ENCODE peak calls at places on chromosome 21, in nine cellular contexts. T, A, H, D, E, V, Z, C and P are unnamed samples.

GRCh38 chr21:25039461-25040380 is 567.6 kb downstream of the MRPL39 start:
- DNase-seq in C (peak), T (no peak), V (peak), Z (no peak), E (no peak), A (no peak), H (no peak), D (no peak), P (no peak)

GRCh38 chr21:18987515-18988026 is 584.0 kb upstream of the TMPRSS15 start:
- DNase-seq in C (no peak), H (no peak), V (no peak), A (no peak), E (no peak), Z (no peak), T (no peak), D (no peak), P (no peak)

GRCh38 chr21:42651515-42652401 is 1.7 kb upstream of the PDE9A start:
- DNase-seq in D (peak), H (no peak), T (no peak), C (no peak), Z (no peak), A (no peak), E (no peak), V (no peak), P (no peak)

GRCh38 chr21:38918629-38919346 is 113.1 kb downstream of the ETS2 start:
- DNase-seq in C (no peak), H (no peak), Z (no peak), E (no peak), A (peak), D (no peak), V (no peak), T (no peak), P (no peak)

GRCh38 chr21:38910390-38911008 is 104.8 kb downstream of the ETS2 start:
- DNase-seq in V (no peak), E (no peak), H (no peak), Z (no peak), A (peak), T (peak), D (no peak), C (no peak), P (no peak)

GRCh38 chr21:37986000-37986399 is 69.7 kb upstream of the KCNJ6 start:
- DNase-seq in E (no peak), T (no peak), H (no peak), C (no peak), A (no peak), V (no peak), Z (no peak), D (no peak), P (no peak)

GRCh38 chr21:46077674-46078101 is 20.2 kb upstream of the COL6A2 start:
- DNase-seq in V (no peak), E (no peak), C (no peak), T (no peak), H (no peak), A (no peak), D (peak), Z (no peak), P (no peak)

GRCh38 chr21:14523234-14523633 is 22.9 kb downstream of the SAMSN1 start:
- DNase-seq in Z (no peak), A (no peak), V (no peak), H (no peak), T (no peak), C (peak), D (peak), E (no peak), P (no peak)

GRCh38 chr21:29680273-29680672 is 259.5 kb downstream of the GRIK1 start:
- DNase-seq in H (no peak), D (no peak), C (no peak), V (no peak), A (no peak), E (no peak), Z (no peak), T (no peak), P (no peak)

GRCh38 chr21:29888437-29888836 is 51.4 kb downstream of the GRIK1 start:
- DNase-seq in Z (no peak), E (no peak), T (no peak), V (no peak), D (no peak), A (no peak), H (no peak), C (peak), P (no peak)

GRCh38 chr21:25759573-25759972 is 24.8 kb downstream of the GABPA start:
- DNase-seq in E (no peak), Z (no peak), D (no peak), V (no peak), A (no peak), C (peak), H (no peak), T (no peak), P (no peak)

GRCh38 chr21:38869196-38869595 is 63.5 kb downstream of the ETS2 start:
- DNase-seq in V (no peak), E (no peak), D (no peak), T (no peak), A (no peak), H (no peak), C (no peak), Z (no peak), P (no peak)

GRCh38 chr21:46617267-46618051 is 12.6 kb upstream of the S100B start:
- DNase-seq in V (no peak), C (peak), D (no peak), E (no peak), T (no peak), H (peak), Z (no peak), A (peak), P (no peak)

GRCh38 chr21:29298348-29299045 is at the start of gene BACH1:
- DNase-seq in C (peak), T (peak), V (peak), D (peak), A (peak), H (peak), E (peak), Z (peak), P (peak)

GRCh38 chr21:25895565-25896205 is 160.9 kb downstream of the GABPA start:
- DNase-seq in V (peak), E (no peak), D (no peak), A (peak), C (peak), T (peak), H (no peak), Z (no peak), P (no peak)

GRCh38 chr21:39518055-39518844 is 66.5 kb downstream of the SH3BGR start:
- DNase-seq in C (peak), Z (no peak), V (peak), E (no peak), A (peak), H (no peak), T (peak), D (no peak), P (peak)

GRCh38 chr21:16891821-16892220 is 621.0 kb upstream of the CXADR start:
- DNase-seq in V (peak), D (no peak), A (peak), C (peak), T (no peak), H (peak), Z (no peak), E (no peak), P (peak)

GRCh38 chr21:46205766-46206162 is 21.5 kb upstream of the SPATC1L start:
- DNase-seq in H (no peak), A (no peak), C (no peak), T (no peak), E (no peak), Z (no peak), V (no peak), D (peak), P (no peak)

GRCh38 chr21:39670741-39671140 is 58.0 kb downstream of the B3GALT5 start:
- DNase-seq in V (no peak), D (no peak), E (no peak), H (no peak), T (no peak), C (no peak), A (no peak), Z (no peak), P (no peak)

GRCh38 chr21:46108827-46109226 is 10.9 kb downstream of the COL6A2 start:
- DNase-seq in T (no peak), V (no peak), H (no peak), E (no peak), D (no peak), A (no peak), C (no peak), Z (no peak), P (no peak)

GRCh38 chr21:31564439-31564838 is 95.1 kb upstream of the SOD1 start:
- DNase-seq in A (peak), E (no peak), C (peak), V (no peak), Z (no peak), T (no peak), H (peak), D (no peak), P (no peak)

GRCh38 chr21:17343055-17343454 is 169.8 kb upstream of the CXADR start:
- DNase-seq in E (no peak), A (no peak), T (no peak), Z (no peak), H (no peak), V (no peak), C (peak), D (no peak), P (no peak)

GRCh38 chr21:22120616-22121266 is 1122.5 kb downstream of the NCAM2 start:
- DNase-seq in E (no peak), A (no peak), C (peak), T (no peak), Z (no peak), H (no peak), D (no peak), V (no peak), P (no peak)

GRCh38 chr21:44918107-44918470 is 2.6 kb downstream of the ITGB2 start:
- DNase-seq in H (no peak), Z (no peak), V (no peak), D (peak), T (no peak), C (no peak), A (no peak), E (no peak), P (no peak)

GRCh38 chr21:44919913-44920693 is 596 bp downstream of the ITGB2 start:
- DNase-seq in E (no peak), T (no peak), H (no peak), V (no peak), D (peak), Z (no peak), C (no peak), A (no peak), P (no peak)

GRCh38 chr21:44920694-44921604 is at the start of gene ITGB2:
- DNase-seq in A (no peak), D (peak), C (no peak), T (no peak), V (no peak), Z (no peak), H (no peak), E (no peak), P (no peak)

GRCh38 chr21:44918581-44919033 is 2.1 kb downstream of the ITGB2 start:
- DNase-seq in C (no peak), T (no peak), H (no peak), A (no peak), V (no peak), Z (no peak), E (no peak), D (peak), P (no peak)

DNA sequence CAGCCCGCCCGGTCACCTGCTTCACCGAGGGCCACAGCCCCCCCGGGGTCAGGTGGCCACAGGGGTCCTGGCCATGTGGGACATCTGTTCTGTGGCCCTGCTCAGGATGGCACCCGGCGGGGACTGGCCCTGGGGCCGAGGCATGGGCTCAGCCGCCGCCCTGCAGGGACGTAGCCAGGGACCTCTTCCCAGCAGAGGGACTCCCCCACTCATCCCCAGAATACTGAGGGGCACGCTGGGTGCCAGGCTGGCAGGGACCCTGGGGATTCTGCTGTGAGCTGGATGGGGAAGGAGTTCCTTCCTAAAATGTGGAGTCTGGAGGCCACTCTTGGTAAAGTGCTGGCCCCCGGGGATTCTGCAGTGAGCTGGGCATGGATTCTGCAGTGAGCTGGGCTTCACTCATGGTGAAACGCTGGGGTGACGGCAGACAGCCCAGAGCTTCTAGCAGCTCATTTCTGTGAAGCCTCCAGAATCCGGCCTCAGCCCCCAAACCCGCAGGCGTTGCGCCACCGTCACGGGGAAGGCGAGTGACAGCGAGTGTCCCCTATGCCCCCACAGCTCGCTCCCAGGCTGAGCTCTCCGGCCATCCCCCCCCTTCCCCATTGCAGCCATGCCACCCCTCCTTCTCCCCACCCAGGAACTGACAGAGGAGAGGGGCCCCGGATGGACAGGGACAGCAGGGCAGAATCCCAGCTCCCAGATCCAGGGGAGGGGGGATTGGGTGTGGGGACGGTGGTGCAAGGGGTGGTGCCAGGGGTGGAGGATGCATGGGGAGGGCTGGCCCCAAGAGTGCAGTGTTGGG is 1.4 kb downstream of the ITGB2 start:
- DNase-seq in T (no peak), C (no peak), D (peak), Z (no peak), E (no peak), V (no peak), A (no peak), H (no peak), P (no peak)
- H3K4me3 ChIP-seq in T (no peak), C (no peak), D (peak), Z (peak), E (peak), V (no peak), A (no peak), H (no peak), P (no peak)

GRCh38 chr21:44871576-44872265 is 1.8 kb downstream of the PTTG1IP start:
- DNase-seq in A (peak), V (no peak), C (peak), T (no peak), H (no peak), E (peak), Z (no peak), D (no peak), P (no peak)
- H3K4me3 ChIP-seq in A (peak), V (peak), C (peak), T (peak), H (peak), E (peak), Z (peak), D (peak), P (peak)

GRCh38 chr21:41321908-41322495 is 5.4 kb downstream of the FAM3B start:
- DNase-seq in D (no peak), Z (no peak), H (no peak), E (no peak), C (no peak), T (no peak), V (no peak), A (no peak), P (no peak)
- H3K4me3 ChIP-seq in D (no peak), Z (no peak), H (no peak), E (no peak), C (no peak), T (no peak), V (no peak), A (no peak), P (no peak)

DNA sequence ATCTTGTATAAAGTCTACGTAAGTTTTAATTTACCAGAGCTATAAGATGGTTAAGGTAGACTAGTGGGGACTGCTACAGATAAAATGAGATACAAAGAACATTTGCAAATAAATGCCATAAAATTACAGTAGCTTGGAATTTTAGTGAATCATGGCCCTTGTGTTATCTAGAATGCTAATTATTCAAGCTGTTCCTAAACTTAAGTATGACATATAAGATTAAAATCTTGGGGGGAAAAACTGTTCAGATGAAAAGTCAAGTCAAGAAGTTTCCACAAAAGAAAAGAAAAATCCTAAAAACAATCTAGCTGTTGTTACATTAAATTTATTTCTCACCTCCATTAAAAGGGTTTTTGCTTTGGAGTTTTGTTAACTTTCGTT is 51.7 kb downstream of the SIM2 start:
- DNase-seq in C (no peak), V (no peak), T (no peak), D (no peak), E (no peak), A (no peak), H (no peak), Z (no peak), P (no peak)
- H3K4me3 ChIP-seq in C (no peak), V (no peak), T (no peak), D (no peak), E (no peak), A (no peak), H (no peak), Z (no peak), P (no peak)

GRCh38 chr21:34996304-34997081 is 52.6 kb downstream of the RUNX1 start:
- DNase-seq in Z (no peak), V (no peak), C (peak), T (no peak), D (no peak), E (no peak), A (no peak), H (no peak), P (no peak)
- H3K4me3 ChIP-seq in Z (no peak), V (no peak), C (no peak), T (no peak), D (no peak), E (no peak), A (no peak), H (no peak), P (no peak)

GRCh38 chr21:43935711-43936110 is 70.7 kb downstream of the AGPAT3 start:
- DNase-seq in V (no peak), Z (no peak), T (no peak), D (no peak), A (no peak), E (no peak), C (no peak), H (no peak), P (no peak)
- H3K4me3 ChIP-seq in V (no peak), Z (no peak), T (no peak), D (no peak), A (no peak), E (no peak), C (no peak), H (no peak), P (no peak)

DNA sequence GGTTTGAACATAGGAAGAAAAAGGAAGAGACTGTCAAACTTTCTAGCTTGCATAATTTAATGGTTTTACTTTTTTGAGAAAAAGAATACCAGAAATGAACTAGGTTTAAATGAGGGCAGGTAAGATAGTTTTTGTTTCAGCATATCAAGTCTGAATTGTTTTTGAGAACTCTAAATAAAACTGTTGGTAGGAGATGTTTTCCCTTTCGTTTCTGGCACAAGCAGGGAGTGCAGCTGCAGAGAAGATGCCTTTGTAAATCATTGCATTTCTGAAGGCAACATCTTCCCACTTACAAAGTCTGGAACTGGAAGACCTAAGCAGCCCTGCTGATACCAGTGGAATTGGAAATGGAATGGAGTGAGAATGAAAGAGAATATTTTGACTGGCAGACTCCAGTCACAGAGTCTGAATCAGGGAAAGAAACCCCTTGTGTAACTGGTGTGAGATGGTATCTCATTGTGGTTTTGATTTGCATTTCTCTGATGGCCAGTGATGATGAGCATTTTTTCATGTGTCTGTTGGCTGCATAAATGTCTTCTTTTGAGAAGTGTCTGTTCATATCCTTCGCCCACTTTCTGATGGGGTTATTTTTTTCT is 815.6 kb downstream of the LTN1 start:
- DNase-seq in Z (no peak), C (peak), H (no peak), D (no peak), A (no peak), E (no peak), T (no peak), V (no peak), P (no peak)
- H3K4me3 ChIP-seq in Z (no peak), C (no peak), H (no peak), D (no peak), A (no peak), E (no peak), T (no peak), V (no peak), P (no peak)

GRCh38 chr21:41641510-41641815 is 125.4 kb downstream of the RIPK4 start:
- DNase-seq in V (no peak), E (no peak), Z (no peak), H (no peak), A (peak), D (no peak), T (no peak), C (no peak), P (no peak)
- H3K4me3 ChIP-seq in V (no peak), E (peak), Z (no peak), H (no peak), A (no peak), D (no peak), T (no peak), C (no peak), P (no peak)